ENCODE peak calls at places on chromosomes 6 and 20, in ten cellular contexts. L, W, A, U, M, T, S, Z, K and G are unnamed samples.

GRCh38 chr6:8234316-8234715 is 132.0 kb upstream of the EEF1E1 start:
- DNase-seq in M (no peak), S (no peak), Z (no peak), K (no peak), U (no peak), A (no peak), W (no peak), L (no peak), T (no peak), G (no peak)

GRCh38 chr6:136576821-136577220 is 26.6 kb upstream of the MAP7 start:
- DNase-seq in S (no peak), K (no peak), Z (no peak), T (no peak), W (no peak), A (no peak), L (no peak), U (no peak), M (no peak), G (no peak)

GRCh38 chr6:142359271-142359960 is 57.6 kb downstream of the ADGRG6 start:
- DNase-seq in K (no peak), T (no peak), S (peak), A (no peak), W (no peak), Z (no peak), L (no peak), M (no peak), U (no peak), G (no peak)

GRCh38 chr20:31930758-31931157 is 21.1 kb downstream of the PDRG1 start:
- DNase-seq in W (no peak), K (no peak), L (no peak), T (no peak), U (no peak), S (no peak), A (no peak), Z (no peak), M (no peak), G (no peak)

GRCh38 chr6:138682722-138683521 is 90.6 kb upstream of the CCDC28A start:
- DNase-seq in T (no peak), L (peak), W (no peak), Z (peak), M (peak), U (no peak), S (no peak), K (no peak), A (no peak), G (peak)

GRCh38 chr6:13953061-13953705 is 28.4 kb downstream of the RNF182 start:
- DNase-seq in W (peak), Z (peak), A (no peak), M (no peak), K (no peak), U (no peak), S (no peak), T (no peak), L (peak), G (no peak)

GRCh38 chr20:32999603-33000250 is 4.5 kb downstream of the SUN5 start:
- DNase-seq in S (no peak), M (peak), U (no peak), L (no peak), Z (no peak), A (no peak), T (peak), W (no peak), K (no peak), G (no peak)

GRCh38 chr20:47146703-47147102 is 209.8 kb downstream of the ZMYND8 start:
- DNase-seq in Z (peak), T (no peak), M (no peak), U (peak), W (no peak), S (peak), K (no peak), L (peak), A (no peak), G (no peak)

GRCh38 chr6:44012078-44012493 is 115.2 kb downstream of the MRPL14 start:
- DNase-seq in Z (peak), U (peak), S (peak), L (peak), M (no peak), T (peak), K (peak), W (peak), A (no peak), G (peak)

GRCh38 chr6:170052991-170053821 is 237.7 kb downstream of the DLL1 start:
- DNase-seq in W (no peak), U (no peak), S (no peak), M (peak), T (no peak), K (peak), Z (no peak), A (no peak), L (no peak), G (peak)

GRCh38 chr6:135411849-135412248 is 85.7 kb downstream of the AHI1 start:
- DNase-seq in A (no peak), Z (no peak), K (no peak), S (no peak), U (no peak), L (no peak), T (no peak), W (no peak), M (no peak), G (no peak)

GRCh38 chr6:44257007-44257752 is at the start of gene SLC35B2:
- DNase-seq in K (peak), Z (peak), T (peak), U (no peak), M (no peak), W (peak), S (peak), A (peak), L (peak), G (peak)

GRCh38 chr20:13611726-13612125 is 27.0 kb downstream of the TASP1 start:
- DNase-seq in A (no peak), U (no peak), K (no peak), L (no peak), M (no peak), T (no peak), W (no peak), Z (no peak), S (no peak), G (no peak)

GRCh38 chr20:25324412-25324811 is 66.2 kb downstream of the ABHD12 start:
- DNase-seq in L (no peak), W (no peak), M (no peak), A (peak), K (no peak), T (peak), Z (no peak), S (no peak), U (no peak), G (peak)

GRCh38 chr6:138821519-138821918 is 25.6 kb downstream of the ECT2L start:
- DNase-seq in Z (no peak), M (no peak), T (no peak), A (no peak), L (no peak), K (no peak), U (no peak), S (no peak), W (no peak), G (no peak)

GRCh38 chr6:150159757-150160156 is 16.9 kb downstream of the PPP1R14C start:
- DNase-seq in Z (no peak), L (no peak), S (no peak), U (no peak), M (no peak), A (no peak), W (no peak), K (no peak), T (no peak), G (no peak)

GRCh38 chr6:72999995-73000394 is 225.3 kb downstream of the KHDC1L start:
- DNase-seq in L (no peak), M (no peak), A (no peak), S (no peak), T (no peak), K (no peak), U (no peak), W (no peak), Z (no peak), G (no peak)

DNA sequence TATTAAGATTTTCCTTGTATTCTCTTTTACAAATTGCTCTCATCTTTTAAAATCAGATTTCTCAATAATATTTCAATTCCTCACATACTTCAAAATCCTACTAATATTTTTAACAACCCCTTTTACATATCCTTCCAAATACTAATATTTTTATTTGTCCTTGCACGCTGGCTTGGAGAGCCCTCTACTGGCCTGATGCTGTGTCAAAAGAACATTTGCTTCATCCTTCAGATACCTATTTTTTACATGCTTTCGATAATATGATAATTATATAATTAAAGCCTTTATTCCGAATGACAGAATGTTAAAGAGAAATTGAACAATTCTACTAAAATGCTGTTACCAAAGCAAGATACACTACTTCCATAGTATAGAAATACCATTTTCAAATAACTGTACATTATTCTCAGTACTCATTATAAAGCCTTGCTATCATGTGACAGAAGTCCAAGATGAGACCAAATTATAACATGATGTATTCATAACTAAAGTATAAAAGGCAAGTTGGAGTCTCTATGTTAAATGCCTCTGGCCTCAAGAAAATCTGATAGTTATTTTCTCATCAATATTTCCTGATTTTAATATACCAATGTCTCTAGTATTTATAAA is 39.0 kb upstream of the PLN start:
- DNase-seq in T (peak), K (no peak), L (peak), S (peak), A (no peak), W (peak), U (peak), Z (peak), M (no peak), G (no peak)
- TF ChIP-seq CTCF in T (peak), K (peak), L (peak), S (peak), A (peak), W (peak), U (peak), Z (peak), M (peak), G (no peak)

DNA sequence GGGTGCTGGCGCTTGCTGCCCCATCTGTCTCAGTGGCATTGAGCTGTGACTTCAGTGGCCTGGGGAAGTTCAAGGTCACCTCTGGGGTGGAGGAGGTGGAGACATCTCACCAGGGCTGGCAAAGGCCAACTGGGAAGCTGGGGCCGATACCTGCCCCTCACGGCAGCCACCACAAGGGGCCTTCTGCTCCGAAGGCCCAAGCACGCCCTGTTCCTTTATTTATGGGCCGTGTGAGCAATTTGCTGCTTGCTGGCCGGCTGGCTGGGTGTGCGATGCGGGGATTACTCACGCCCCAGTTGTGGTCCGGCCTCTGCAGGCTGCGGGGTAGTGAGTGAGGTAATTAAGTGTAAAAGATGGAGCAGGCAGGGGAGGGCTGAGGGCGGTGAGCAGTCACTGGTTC is 13.2 kb upstream of the SCRT2 start:
- DNase-seq in A (no peak), K (no peak), M (peak), T (no peak), S (no peak), U (no peak), W (no peak), Z (peak), L (peak), G (no peak)
- TF ChIP-seq CTCF in A (no peak), K (no peak), M (no peak), T (no peak), S (no peak), U (no peak), W (no peak), Z (no peak), L (no peak), G (no peak)

GRCh38 chr6:163427498-163428254 is 13.2 kb downstream of the QKI start:
- DNase-seq in W (peak), M (no peak), L (peak), S (peak), A (no peak), Z (no peak), K (no peak), U (peak), T (peak), G (no peak)
- TF ChIP-seq CTCF in W (peak), M (peak), L (peak), S (peak), A (peak), Z (no peak), K (peak), U (no peak), T (no peak), G (no peak)

GRCh38 chr6:110999634-111000270 is 17.9 kb downstream of the RPF2 start:
- DNase-seq in T (peak), S (peak), L (peak), Z (no peak), M (no peak), U (no peak), W (peak), K (no peak), A (no peak), G (no peak)
- TF ChIP-seq CTCF in T (no peak), S (peak), L (peak), Z (peak), M (peak), U (peak), W (peak), K (peak), A (peak), G (no peak)

DNA sequence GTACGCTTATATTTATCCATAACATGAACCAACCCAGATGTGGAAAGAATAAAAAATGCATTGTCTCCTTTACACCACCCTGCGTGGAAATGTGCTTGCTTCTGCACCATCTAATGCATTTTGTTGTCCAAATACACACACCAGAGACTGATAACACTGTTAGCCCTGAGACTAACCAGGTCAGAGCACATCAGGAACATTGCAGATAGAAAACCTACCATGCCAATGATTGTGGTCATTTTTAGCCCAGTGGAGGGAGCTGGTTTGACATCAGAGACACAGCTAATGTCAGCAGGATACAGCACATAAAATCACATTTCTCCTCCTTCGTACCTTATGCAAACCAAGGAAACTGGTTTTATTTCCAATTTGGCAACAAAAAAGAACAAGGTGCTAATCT is 528.7 kb downstream of the DOK5 start:
- DNase-seq in W (no peak), T (no peak), A (no peak), U (no peak), Z (no peak), K (no peak), S (no peak), L (no peak), M (no peak), G (no peak)
- TF ChIP-seq CTCF in W (no peak), T (no peak), A (no peak), U (peak), Z (no peak), K (no peak), S (no peak), L (no peak), M (peak), G (no peak)

GRCh38 chr6:167996424-167997199 is 859 bp upstream of the KIF25 start:
- DNase-seq in W (peak), U (no peak), A (no peak), M (no peak), K (no peak), S (no peak), Z (no peak), T (peak), L (no peak), G (peak)
- TF ChIP-seq CTCF in W (no peak), U (no peak), A (no peak), M (no peak), K (no peak), S (no peak), Z (peak), T (no peak), L (no peak), G (no peak)

GRCh38 chr6:23446394-23447001 is 679.5 kb upstream of the NRSN1 start:
- DNase-seq in W (peak), T (peak), K (no peak), Z (peak), A (no peak), L (peak), S (peak), U (peak), M (no peak), G (no peak)
- TF ChIP-seq CTCF in W (peak), T (no peak), K (peak), Z (peak), A (peak), L (peak), S (peak), U (peak), M (peak), G (no peak)

DNA sequence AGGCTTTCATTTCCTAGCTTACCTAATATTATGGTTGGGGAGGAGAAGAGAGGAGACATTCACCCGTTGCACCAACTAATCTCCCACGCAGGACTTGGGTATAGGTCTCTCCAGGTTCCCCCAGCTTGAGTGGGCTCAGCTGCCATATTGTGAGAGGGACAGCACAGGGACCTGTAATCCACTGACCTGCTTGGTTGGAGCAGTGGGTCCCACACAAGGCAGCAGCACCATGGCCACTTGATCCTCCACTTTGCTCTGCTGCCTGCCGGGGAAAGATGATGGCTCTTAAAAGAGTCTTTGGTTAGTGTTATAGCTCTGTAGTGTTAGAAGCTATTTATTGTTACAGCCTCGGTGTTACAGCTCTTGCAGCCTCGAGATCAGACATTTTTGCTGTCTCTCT is 22.5 kb upstream of the ECHDC1 start:
- DNase-seq in T (no peak), A (no peak), M (no peak), U (no peak), K (no peak), S (no peak), Z (no peak), L (no peak), W (no peak), G (no peak)
- TF ChIP-seq CTCF in T (no peak), A (no peak), M (no peak), U (no peak), K (no peak), S (no peak), Z (no peak), L (no peak), W (no peak), G (no peak)

GRCh38 chr6:158073776-158074175 is 92.1 kb downstream of the SYNJ2 start:
- DNase-seq in W (no peak), M (no peak), S (no peak), K (no peak), A (no peak), T (no peak), U (no peak), Z (no peak), L (no peak), G (no peak)
- TF ChIP-seq CTCF in W (no peak), M (no peak), S (no peak), K (no peak), A (no peak), T (no peak), U (peak), Z (no peak), L (no peak), G (no peak)

GRCh38 chr6:70708448-70708847 is 40.8 kb downstream of the SMAP1 start:
- DNase-seq in Z (no peak), L (no peak), S (no peak), K (no peak), U (no peak), T (no peak), A (no peak), W (no peak), M (no peak), G (no peak)

GRCh38 chr6:70705772-70706171 is 38.1 kb downstream of the SMAP1 start:
- DNase-seq in L (no peak), W (no peak), S (no peak), K (no peak), T (no peak), M (no peak), A (no peak), Z (no peak), U (no peak), G (no peak)

GRCh38 chr6:70709826-70710225 is 42.1 kb downstream of the SMAP1 start:
- DNase-seq in U (peak), S (peak), L (peak), M (no peak), Z (peak), K (no peak), T (peak), W (peak), A (no peak), G (no peak)

GRCh38 chr6:70707893-70708292 is 40.2 kb downstream of the SMAP1 start:
- DNase-seq in A (no peak), K (no peak), S (no peak), Z (no peak), T (no peak), W (no peak), M (no peak), U (no peak), L (no peak), G (no peak)

GRCh38 chr6:70706491-70707123 is 38.9 kb downstream of the SMAP1 start:
- DNase-seq in T (peak), L (peak), M (no peak), A (no peak), U (peak), S (peak), K (no peak), W (peak), Z (no peak), G (no peak)
- TF ChIP-seq CTCF in T (peak), L (peak), M (peak), A (peak), U (no peak), S (peak), K (peak), W (peak), Z (peak), G (no peak)